ENCODE peak calls at places on chromosome 18, in six cellular contexts. L is CD8-positive, alpha-beta memory T cell; A is cardiac muscle cell; W is H7; K is sigmoid colon; C is fibroblast of the aortic adventitia. D is an unnamed sample.

GRCh38 chr18:8081872-8082553 is 514.9 kb downstream of the PTPRM start:
- DNase-seq in L (no peak), C (no peak), K (no peak), W (no peak), A (no peak), D (no peak)

GRCh38 chr18:7038330-7038846 is 79.2 kb downstream of the LAMA1 start:
- DNase-seq in K (peak; percentile 96), L (no peak), C (peak; percentile 88), W (peak; percentile 81), A (peak; percentile 79), D (peak; percentile 80)

GRCh38 chr18:34921811-34922385 is 119.3 kb upstream of the MAPRE2 start:
- DNase-seq in A (no peak), K (no peak), L (no peak), C (no peak), W (no peak), D (no peak)

GRCh38 chr18:37769846-37770245 is 204.2 kb upstream of the CELF4 start:
- DNase-seq in A (no peak), K (no peak), C (no peak), W (no peak), L (no peak), D (no peak)

GRCh38 chr18:32777049-32777448 is 4.2 kb upstream of the KLHL14 start:
- DNase-seq in C (peak; percentile 6), W (no peak), A (peak; percentile 55), K (peak; percentile 85), L (no peak), D (no peak)

GRCh38 chr18:48418409-48419267 is 9.5 kb upstream of the ZBTB7C start:
- DNase-seq in K (no peak), C (no peak), L (no peak), W (no peak), A (no peak), D (no peak)

GRCh38 chr18:60534539-60534938 is 162.0 kb upstream of the MC4R start:
- DNase-seq in A (no peak), L (no peak), W (no peak), K (no peak), C (peak; percentile 3), D (no peak)

GRCh38 chr18:23838801-23839366 is 149.6 kb downstream of the LAMA3 start:
- DNase-seq in W (no peak), L (no peak), K (no peak), C (peak; percentile 32), A (no peak), D (no peak)

DNA sequence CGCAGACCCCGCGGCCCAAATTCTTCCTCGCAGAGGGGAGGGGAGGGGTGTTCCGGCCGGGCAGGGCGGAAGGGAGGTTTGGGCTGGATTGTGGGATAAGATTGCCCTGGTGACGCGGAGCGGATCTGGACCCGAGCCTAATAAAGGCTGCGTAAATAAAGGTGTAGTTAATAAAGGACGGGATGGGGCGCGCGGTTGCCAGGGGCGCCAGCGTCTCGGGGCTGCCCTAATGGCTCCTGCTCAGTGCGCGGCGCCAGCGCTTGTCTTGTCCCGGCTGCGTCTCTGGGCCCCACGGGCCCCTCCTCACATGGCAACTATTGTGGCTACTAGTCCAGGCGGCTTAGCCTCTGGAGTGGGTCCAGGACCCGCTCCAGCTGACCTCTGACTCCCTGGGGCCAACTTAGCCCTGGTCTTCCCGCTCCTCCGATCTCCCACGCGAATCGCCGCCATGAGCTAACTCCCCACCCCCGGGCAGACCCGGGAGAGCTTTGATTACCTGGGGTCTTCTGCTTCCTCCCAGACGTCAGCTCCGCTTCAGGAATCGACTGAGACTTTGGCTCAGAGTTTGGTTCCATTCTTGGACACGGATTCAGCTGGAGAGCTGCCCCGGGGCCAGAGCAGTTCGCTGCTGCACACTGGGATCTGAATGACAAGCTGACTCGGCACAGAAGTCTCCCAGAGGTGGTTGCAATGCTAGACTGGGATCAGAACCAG is 36.5 kb downstream of the SLC25A52 start:
- DNase-seq in K (peak; percentile 65), C (peak; percentile 25), A (no peak), L (no peak), W (peak; percentile 25), D (no peak)
- H3K4me3 ChIP-seq in K (peak overlapping the region; percentile 64), C (peak overlapping the region; percentile 63), A (no peak overlapping the region), L (no peak overlapping the region), W (no peak overlapping the region), D (no peak overlapping the region)

DNA sequence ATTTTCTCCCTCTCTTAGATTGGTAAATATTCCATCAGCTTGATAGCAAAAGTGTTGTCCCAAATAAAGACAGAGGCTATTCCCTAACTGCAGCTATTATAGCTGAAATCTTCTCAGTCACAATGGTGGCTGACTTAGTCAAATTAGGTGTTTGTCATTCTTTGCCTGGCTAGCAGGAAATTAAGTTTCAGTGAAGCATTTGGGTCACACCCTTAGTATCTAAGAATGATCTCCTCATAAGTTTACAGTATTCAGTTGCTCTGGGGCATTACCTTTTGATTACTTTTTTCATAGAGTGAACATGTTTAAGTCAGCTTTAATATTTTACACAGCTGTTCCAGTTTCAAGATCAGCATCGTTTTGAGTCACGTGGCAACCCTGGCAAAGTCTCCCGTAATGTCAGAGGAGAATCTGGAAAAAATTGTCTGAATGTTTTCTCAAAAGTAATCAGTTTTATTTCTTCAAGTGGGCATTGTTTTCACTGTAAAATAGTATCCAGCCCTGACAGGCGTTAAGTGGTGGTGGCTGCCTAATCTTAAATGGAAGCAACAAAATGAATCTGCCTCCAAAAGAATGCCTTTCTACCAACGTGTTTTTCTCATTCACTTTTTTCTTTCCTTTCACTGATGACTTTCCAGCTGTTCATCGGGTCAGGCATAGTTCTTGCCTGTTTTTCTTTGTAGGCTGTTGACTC is 319.5 kb upstream of the TCF4 start:
- DNase-seq in K (no peak), C (peak; percentile 48), L (no peak), A (no peak), W (no peak), D (no peak)
- H3K4me3 ChIP-seq in K (peak overlapping the region; percentile 4), C (no peak overlapping the region), L (no peak overlapping the region), A (no peak overlapping the region), W (no peak overlapping the region), D (no peak overlapping the region)

GRCh38 chr18:9612215-9612830 is 2.0 kb downstream of the PPP4R1 start:
- DNase-seq in K (no peak), W (peak; percentile 34), C (peak; percentile 63), L (peak; percentile 6), A (peak; percentile 53), D (peak; percentile 37)
- H3K4me3 ChIP-seq in K (peak overlapping the region; percentile 98), W (no peak overlapping the region), C (peak overlapping the region; percentile 79), L (no peak overlapping the region), A (peak overlapping the region; percentile 96), D (no peak overlapping the region)

GRCh38 chr18:79400091-79400590 is 4.4 kb downstream of the NFATC1 start:
- DNase-seq in K (peak; percentile 85), C (peak; percentile 20), A (peak; percentile 64), W (peak; percentile 92), L (peak; percentile 60), D (peak; percentile 44)

GRCh38 chr18:79399275-79400081 is 3.7 kb downstream of the NFATC1 start:
- DNase-seq in W (peak; percentile 81), L (no peak), K (peak; percentile 69), A (peak; percentile 34), C (no peak), D (no peak)

GRCh38 chr18:79401494-79402208 is 5.9 kb downstream of the NFATC1 start:
- DNase-seq in L (no peak), W (no peak), A (no peak), K (peak; percentile 56), C (no peak), D (no peak)

GRCh38 chr18:79402209-79402576 is 6.5 kb downstream of the NFATC1 start:
- DNase-seq in C (no peak), W (no peak), K (no peak), A (no peak), L (no peak), D (no peak)

DNA sequence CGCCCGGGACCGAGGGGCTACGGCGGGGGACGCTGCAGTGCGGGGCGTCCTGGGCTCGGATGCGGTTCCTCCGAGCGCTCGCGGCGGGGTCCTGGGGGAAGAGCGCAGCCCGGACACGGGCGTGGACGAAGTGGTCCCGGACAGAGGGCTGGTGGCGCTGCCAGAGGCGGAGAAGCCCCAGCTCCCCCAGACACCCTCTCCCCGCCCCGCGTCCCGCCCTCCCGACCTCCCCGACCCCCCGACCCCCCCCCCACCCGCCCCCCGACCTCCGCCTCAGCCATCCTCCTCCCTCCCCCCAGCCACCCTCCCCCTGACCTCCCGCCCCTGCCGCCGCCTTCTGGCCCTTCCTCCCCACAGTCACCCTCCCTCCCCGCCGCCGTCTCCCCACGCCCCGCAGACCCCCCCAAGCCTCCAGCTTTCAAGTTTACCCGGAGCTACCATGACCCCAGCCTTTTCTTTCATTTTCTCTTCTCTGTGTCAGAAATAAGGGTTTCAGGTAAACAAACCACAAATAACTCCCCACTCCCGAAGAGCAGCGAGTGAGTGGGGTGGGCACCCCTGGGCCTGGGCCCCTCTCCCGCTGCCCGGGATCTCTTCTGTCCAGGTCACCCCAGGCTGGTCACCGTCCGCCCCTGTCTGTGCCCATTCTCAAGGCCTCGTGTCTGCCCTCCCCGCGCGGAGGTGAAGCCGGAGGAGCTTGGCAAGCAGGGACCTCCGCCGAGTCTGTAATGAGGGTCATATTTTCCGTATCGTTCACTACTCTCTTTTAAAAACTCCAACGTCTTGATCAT is 5.1 kb downstream of the NFATC1 start:
- DNase-seq in L (peak; percentile 43), C (no peak), A (peak; percentile 34), K (peak; percentile 76), W (peak; percentile 96), D (no peak)
- H3K4me3 ChIP-seq in L (peak overlapping the region; percentile 45), C (peak overlapping the region; percentile 67), A (peak overlapping the region; percentile 98), K (peak overlapping the region; percentile 98), W (peak overlapping the region; percentile 68), D (peak overlapping the region; percentile 61)

GRCh38 chr18:58150772-58151171 is 106.7 kb downstream of the NEDD4L start:
- DNase-seq in W (no peak), C (no peak), L (no peak), A (no peak), K (no peak), D (no peak)
- H3K4me3 ChIP-seq in W (no peak overlapping the region), C (no peak overlapping the region), L (no peak overlapping the region), A (no peak overlapping the region), K (no peak overlapping the region), D (no peak overlapping the region)

GRCh38 chr18:76819411-76820136 is 2.8 kb upstream of the ZNF236 start:
- DNase-seq in K (peak; percentile 39), L (no peak), W (no peak), C (no peak), A (no peak), D (no peak)
- H3K4me3 ChIP-seq in K (no peak overlapping the region), L (no peak overlapping the region), W (no peak overlapping the region), C (no peak overlapping the region), A (no peak overlapping the region), D (no peak overlapping the region)

GRCh38 chr18:27921392-27921791 is 255.5 kb downstream of the CDH2 start:
- DNase-seq in L (no peak), C (no peak), W (peak; percentile 4), K (no peak), A (no peak), D (no peak)
- H3K4me3 ChIP-seq in L (no peak overlapping the region), C (no peak overlapping the region), W (no peak overlapping the region), K (no peak overlapping the region), A (no peak overlapping the region), D (no peak overlapping the region)

DNA sequence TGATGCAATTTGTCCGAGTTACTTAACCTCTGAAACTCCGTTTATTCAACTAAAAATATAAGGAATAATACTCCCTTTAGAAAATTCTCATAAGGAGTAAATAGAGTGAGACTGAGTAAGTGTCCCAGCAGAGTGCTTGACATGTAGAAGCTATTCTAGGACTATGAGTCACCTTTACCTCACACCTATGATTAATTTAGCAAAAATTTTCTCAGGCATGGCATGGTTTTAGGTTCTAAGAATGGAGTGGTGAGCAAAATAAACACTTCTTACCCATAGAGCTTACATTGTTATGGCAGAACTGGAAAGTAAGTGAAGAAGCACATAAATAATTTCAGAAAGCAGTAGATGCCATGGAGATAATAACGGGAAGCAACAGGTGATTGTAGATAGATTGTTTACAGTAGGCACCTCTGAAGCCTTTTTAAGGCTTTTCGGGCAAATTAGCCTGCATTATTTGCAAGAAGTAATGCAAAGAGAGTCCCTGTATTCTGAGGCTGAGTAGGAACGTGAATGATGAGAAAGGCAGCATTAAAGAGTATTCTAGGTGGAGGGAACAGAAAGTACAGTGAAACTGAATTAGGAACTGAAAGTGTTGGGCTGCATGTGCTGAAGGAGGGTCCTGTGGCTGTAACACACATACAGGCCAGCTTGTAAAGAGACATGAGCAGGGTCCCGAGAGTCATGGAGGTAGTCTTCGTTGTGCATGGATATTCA is 209.2 kb downstream of the ZNF407 start:
- DNase-seq in K (no peak), A (no peak), W (no peak), C (peak; percentile 82), L (no peak), D (no peak)
- H3K4me3 ChIP-seq in K (no peak overlapping the region), A (no peak overlapping the region), W (no peak overlapping the region), C (no peak overlapping the region), L (no peak overlapping the region), D (no peak overlapping the region)